ENCODE peak calls at places on chromosomes 12 and 14, in four cellular contexts. D is HL-60, A is HCT116, Y is fibroblast of lung. V is an unnamed sample.

GRCh38 chr12:6114476-6114870 is 10.0 kb downstream of the VWF start:
- DNase-seq in D (no peak), A (no peak), Y (no peak), V (no peak)

GRCh38 chr12:45259732-45260480 is 44.0 kb downstream of the ANO6 start:
- DNase-seq in A (no peak), Y (peak), D (no peak), V (no peak)

GRCh38 chr14:36659822-36660735 is 1.6 kb upstream of the PAX9 start:
- DNase-seq in A (no peak), Y (no peak), D (no peak), V (no peak)

GRCh38 chr12:52514471-52515318 is 5.5 kb downstream of the KRT5 start:
- DNase-seq in A (no peak), Y (no peak), D (no peak), V (no peak)

GRCh38 chr14:66105819-66106218 is 380.4 kb upstream of the CCDC196 start:
- DNase-seq in D (no peak), A (no peak), Y (peak), V (no peak)

GRCh38 chr14:51219473-51220448 is 20.3 kb upstream of the TMX1 start:
- DNase-seq in A (no peak), D (no peak), Y (peak), V (no peak)

GRCh38 chr12:4943067-4943937 is 33.6 kb downstream of the KCNA1 start:
- DNase-seq in D (no peak), Y (no peak), A (no peak), V (no peak)

GRCh38 chr12:41739066-41739465 is 405.6 kb downstream of the GXYLT1 start:
- DNase-seq in A (no peak), Y (no peak), D (no peak), V (no peak)

GRCh38 chr14:99653618-99654017 is 8.7 kb downstream of the HHIPL1 start:
- DNase-seq in Y (no peak), A (no peak), D (no peak), V (no peak)

GRCh38 chr14:61561657-61562276 is 133.5 kb upstream of the HIF1A start:
- DNase-seq in Y (peak), D (peak), A (peak), V (peak)

GRCh38 chr14:34060747-34061050 is 109.8 kb upstream of the EGLN3 start:
- DNase-seq in Y (no peak), D (no peak), A (no peak), V (no peak)
- H3K4me3 ChIP-seq in Y (peak), D (peak), A (peak), V (peak)

GRCh38 chr14:89654998-89655397 is 238.0 kb upstream of the FOXN3 start:
- DNase-seq in D (no peak), Y (peak), A (no peak), V (no peak)

GRCh38 chr14:89651805-89652204 is 234.8 kb upstream of the FOXN3 start:
- DNase-seq in Y (no peak), D (no peak), A (no peak), V (no peak)

GRCh38 chr14:89650077-89650978 is 233.3 kb upstream of the FOXN3 start:
- DNase-seq in D (no peak), A (no peak), Y (peak), V (no peak)

GRCh38 chr14:89648924-89649323 is 231.9 kb upstream of the FOXN3 start:
- DNase-seq in A (no peak), D (no peak), Y (no peak), V (no peak)

DNA sequence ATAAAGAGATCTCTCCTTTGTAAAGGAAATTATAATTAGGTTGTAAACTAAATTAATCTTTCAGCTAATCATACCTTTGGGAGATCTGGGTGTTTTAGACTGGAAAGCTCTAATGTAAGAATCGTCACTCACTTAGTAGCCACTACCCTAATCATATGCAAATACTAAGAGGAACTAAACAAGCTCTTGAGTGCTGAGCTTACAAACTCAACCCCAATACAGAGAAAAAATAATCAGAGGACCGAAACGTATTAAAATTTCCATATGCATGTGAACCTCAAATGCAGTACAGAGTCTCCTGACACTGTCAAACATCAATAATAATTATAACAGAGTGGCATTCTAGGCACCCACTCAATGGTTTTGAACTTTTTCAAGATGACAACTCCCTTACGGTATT is 235.3 kb upstream of the FOXN3 start:
- DNase-seq in D (no peak), A (no peak), Y (no peak), V (no peak)
- H3K4me3 ChIP-seq in D (no peak), A (no peak), Y (no peak), V (no peak)

GRCh38 chr12:67829873-67830272 is 159.4 kb upstream of the IFNG-AS1 start:
- DNase-seq in A (no peak), Y (no peak), D (no peak), V (no peak)

GRCh38 chr12:67826148-67826547 is 163.1 kb upstream of the IFNG-AS1 start:
- DNase-seq in Y (peak), A (no peak), D (no peak), V (no peak)

GRCh38 chr12:67832155-67832554 is 157.1 kb upstream of the IFNG-AS1 start:
- DNase-seq in A (no peak), Y (no peak), D (no peak), V (no peak)

GRCh38 chr12:67827820-67828383 is 161.3 kb upstream of the IFNG-AS1 start:
- DNase-seq in D (no peak), A (peak), Y (peak), V (no peak)

GRCh38 chr12:67826946-67827719 is 162.1 kb upstream of the IFNG-AS1 start:
- DNase-seq in A (no peak), D (no peak), Y (peak), V (no peak)
- H3K4me3 ChIP-seq in A (no peak), D (no peak), Y (no peak), V (no peak)

DNA sequence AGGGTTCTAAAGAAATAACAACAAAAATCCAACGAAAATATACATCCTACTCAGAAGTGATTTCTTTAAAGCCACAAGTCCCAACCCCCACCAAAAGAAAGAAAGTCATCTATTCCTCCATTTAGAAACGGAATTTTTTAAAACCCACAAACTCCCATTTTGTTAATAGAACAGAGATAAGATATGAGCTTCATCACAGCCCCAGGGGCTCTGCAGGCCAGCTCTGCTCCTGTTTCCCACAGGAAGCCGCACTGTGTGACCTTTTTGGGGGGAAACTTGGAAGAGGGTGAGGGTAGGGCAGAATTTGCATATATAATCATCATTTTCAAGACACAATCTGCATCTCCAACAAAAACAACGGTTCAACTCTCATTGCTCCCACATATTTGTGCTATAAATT is 2.8 kb downstream of the FBXL14 start:
- DNase-seq in D (no peak), Y (peak), A (no peak), V (no peak)
- H3K4me3 ChIP-seq in D (peak), Y (peak), A (no peak), V (no peak)

GRCh38 chr12:110698171-110698902 is 9.4 kb upstream of the HVCN1 start:
- DNase-seq in A (peak), Y (peak), D (peak), V (peak)
- H3K4me3 ChIP-seq in A (peak), Y (no peak), D (no peak), V (no peak)

DNA sequence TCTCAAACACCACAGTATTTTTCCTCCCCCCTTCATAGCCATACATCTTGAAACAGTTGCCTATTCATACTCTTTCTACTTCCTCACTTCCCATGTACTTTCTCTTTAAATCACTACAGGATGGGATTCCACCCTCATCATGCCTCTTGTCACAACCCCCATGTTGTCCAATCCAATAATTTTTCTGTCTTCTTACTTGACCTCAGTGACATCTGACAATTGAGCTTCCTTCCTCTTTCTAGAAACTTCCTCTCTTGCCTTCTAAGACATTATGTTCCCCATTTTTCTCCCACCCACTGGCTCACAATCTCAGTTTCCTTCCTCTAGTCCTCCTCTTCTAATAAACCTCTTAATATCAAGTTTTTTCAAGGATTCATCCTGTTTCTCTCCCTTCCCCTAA is 5.3 kb downstream of the C2CD5 start:
- DNase-seq in D (peak), A (no peak), Y (no peak), V (no peak)
- H3K4me3 ChIP-seq in D (no peak), A (no peak), Y (no peak), V (no peak)

V was measured in left lung.